ENCODE peak calls at places on chromosomes 5 and 9, in nine cellular contexts. U is WERI-Rb-1, O is pancreas, J is fibroblast of mammary gland, R is AG09309, V is kidney epithelial cell, K is fibroblast of lung, W is GM06990, D is brain microvascular endothelial cell. X is an unnamed sample.

GRCh38 chr5:38600334-38601045 is 44.0 kb upstream of the LIFR start:
- DNase-seq in D (no peak), J (peak; percentile 71), K (peak; percentile 72), U (no peak), W (no peak), R (no peak), O (no peak), V (no peak), X (no peak)

GRCh38 chr9:115106642-115107041 is 11.3 kb downstream of the TNC start:
- DNase-seq in J (peak; percentile 65), K (peak; percentile 36), U (no peak), W (no peak), V (no peak), R (no peak), D (no peak), O (no peak), X (no peak)

GRCh38 chr9:13804532-13804931 is 509.4 kb downstream of the NFIB start:
- DNase-seq in K (no peak), D (peak; percentile 42), W (no peak), V (peak; percentile 54), J (peak; percentile 24), U (no peak), O (no peak), R (no peak), X (no peak)

GRCh38 chr5:168311061-168311566 is 19.7 kb downstream of the WWC1 start:
- DNase-seq in V (no peak), R (no peak), O (no peak), K (no peak), D (no peak), J (no peak), U (peak; percentile 49), W (no peak), X (no peak)

GRCh38 chr5:149584106-149584505 is 2.8 kb downstream of the ARHGEF37 start:
- DNase-seq in J (no peak), K (peak; percentile 8), D (no peak), O (no peak), U (no peak), R (no peak), V (no peak), W (no peak), X (no peak)

GRCh38 chr9:15873573-15874177 is 320.8 kb downstream of the CCDC171 start:
- DNase-seq in D (peak; percentile 16), J (peak; percentile 87), U (no peak), R (no peak), V (peak; percentile 16), W (peak; percentile 6), O (no peak), K (peak; percentile 84), X (no peak)

GRCh38 chr5:81242906-81243436 is 9.8 kb downstream of the CKMT2 start:
- DNase-seq in O (no peak), D (no peak), W (no peak), V (no peak), U (no peak), R (no peak), K (no peak), J (no peak), X (no peak)

GRCh38 chr5:68333649-68334549 is 118.3 kb downstream of the PIK3R1 start:
- DNase-seq in K (peak; percentile 91), J (peak; percentile 99), D (peak; percentile 72), W (no peak), O (no peak), U (no peak), R (peak; percentile 73), V (peak; percentile 76), X (no peak)

GRCh38 chr9:134358968-134359319 is 32.7 kb downstream of the RXRA start:
- DNase-seq in O (no peak), R (no peak), K (no peak), U (no peak), D (no peak), J (no peak), W (no peak), V (no peak), X (no peak)

GRCh38 chr9:131080589-131080988 is 15.7 kb upstream of the AIF1L start:
- DNase-seq in O (no peak), K (no peak), V (no peak), R (no peak), U (no peak), J (no peak), D (no peak), W (no peak), X (no peak)

GRCh38 chr9:87687207-87687606 is 38.7 kb upstream of the CTSL start:
- DNase-seq in K (no peak), W (no peak), U (no peak), O (no peak), V (no peak), D (no peak), R (no peak), J (no peak), X (no peak)

GRCh38 chr9:87686520-87687090 is 39.3 kb upstream of the CTSL start:
- DNase-seq in J (no peak), R (no peak), O (no peak), U (no peak), D (no peak), V (no peak), W (no peak), K (no peak), X (no peak)

GRCh38 chr9:87684627-87685204 is 41.2 kb upstream of the CTSL start:
- DNase-seq in J (peak; percentile 54), O (peak; percentile 57), U (peak; percentile 47), R (no peak), W (no peak), V (no peak), D (peak; percentile 4), K (peak; percentile 46), X (no peak)

GRCh38 chr9:87685431-87685830 is 40.5 kb upstream of the CTSL start:
- DNase-seq in O (no peak), J (peak; percentile 35), K (peak; percentile 52), R (no peak), W (no peak), U (no peak), D (peak; percentile 31), V (no peak), X (no peak)

DNA sequence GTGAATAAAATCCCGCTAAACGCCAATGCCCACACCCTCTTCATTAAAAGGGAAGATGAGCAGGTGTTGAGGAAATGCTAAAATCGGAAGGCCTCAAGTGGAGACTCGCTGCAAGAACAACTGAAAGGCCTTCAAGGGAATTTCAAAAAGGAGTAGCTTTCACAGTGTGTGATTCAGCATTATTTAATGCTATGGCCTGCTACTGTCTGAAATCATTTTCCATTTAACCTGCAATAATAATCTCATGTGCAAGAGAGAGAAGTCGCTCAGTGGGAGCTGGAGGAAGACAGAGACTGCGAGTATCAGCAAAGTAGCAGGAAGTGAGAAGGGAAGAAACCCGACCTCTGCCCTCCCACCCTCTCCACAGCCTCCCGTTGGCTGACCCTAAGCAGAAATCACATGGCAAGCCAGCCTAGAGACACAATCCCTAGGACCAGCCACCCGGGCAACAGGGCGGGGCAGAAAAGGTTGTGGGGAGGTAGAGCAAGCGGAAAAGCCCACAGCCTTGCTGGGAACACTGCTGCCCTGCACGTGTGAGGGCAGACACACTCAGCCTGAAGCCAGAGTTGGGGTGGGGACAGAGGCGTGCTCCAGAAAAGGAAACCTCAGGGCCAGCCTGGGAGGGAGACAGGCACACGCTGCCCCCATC is 39.9 kb upstream of the CTSL start:
- DNase-seq in K (peak; percentile 39), O (no peak), W (no peak), R (no peak), V (no peak), D (peak; percentile 5), J (peak; percentile 14), U (no peak), X (no peak)
- TF ChIP-seq CTCF in K (no peak), O (no peak), W (no peak), R (no peak), V (no peak), D (peak; percentile 23), J (no peak), U (no peak), X (no peak)

GRCh38 chr9:2727966-2728613 is 10.8 kb downstream of the KCNV2 start:
- DNase-seq in K (peak; percentile 80), O (no peak), U (peak; percentile 47), V (no peak), J (peak; percentile 78), R (no peak), D (peak; percentile 68), W (peak; percentile 29), X (no peak)
- TF ChIP-seq CTCF in K (peak; percentile 76), O (peak; percentile 30), U (peak; percentile 80), V (peak; percentile 70), J (peak; percentile 91), R (peak; percentile 75), D (peak; percentile 86), W (peak; percentile 83), X (peak; percentile 62)

GRCh38 chr5:123097871-123098735 is 9.1 kb downstream of the PRDM6 start:
- DNase-seq in U (no peak), W (no peak), J (no peak), K (no peak), O (no peak), V (no peak), R (no peak), D (no peak), X (no peak)

GRCh38 chr5:123098767-123099513 is 9.9 kb downstream of the PRDM6 start:
- DNase-seq in D (no peak), O (no peak), W (no peak), K (peak; percentile 77), V (no peak), R (no peak), U (no peak), J (peak; percentile 48), X (no peak)

GRCh38 chr5:123097483-123097870 is 8.4 kb downstream of the PRDM6 start:
- DNase-seq in W (no peak), R (no peak), D (no peak), V (no peak), J (no peak), O (no peak), U (no peak), K (peak; percentile 30), X (no peak)

GRCh38 chr5:123095694-123096120 is 6.7 kb downstream of the PRDM6 start:
- DNase-seq in R (no peak), D (no peak), O (no peak), V (no peak), K (peak; percentile 35), U (no peak), J (no peak), W (no peak), X (no peak)

GRCh38 chr5:123099514-123100151 is 10.6 kb downstream of the PRDM6 start:
- DNase-seq in R (no peak), W (no peak), D (no peak), O (no peak), K (no peak), J (no peak), U (peak; percentile 57), V (no peak), X (no peak)
- TF ChIP-seq CTCF in R (no peak), W (no peak), D (peak; percentile 4), O (no peak), K (no peak), J (no peak), U (peak; percentile 61), V (peak; percentile 1), X (peak; percentile 21)

DNA sequence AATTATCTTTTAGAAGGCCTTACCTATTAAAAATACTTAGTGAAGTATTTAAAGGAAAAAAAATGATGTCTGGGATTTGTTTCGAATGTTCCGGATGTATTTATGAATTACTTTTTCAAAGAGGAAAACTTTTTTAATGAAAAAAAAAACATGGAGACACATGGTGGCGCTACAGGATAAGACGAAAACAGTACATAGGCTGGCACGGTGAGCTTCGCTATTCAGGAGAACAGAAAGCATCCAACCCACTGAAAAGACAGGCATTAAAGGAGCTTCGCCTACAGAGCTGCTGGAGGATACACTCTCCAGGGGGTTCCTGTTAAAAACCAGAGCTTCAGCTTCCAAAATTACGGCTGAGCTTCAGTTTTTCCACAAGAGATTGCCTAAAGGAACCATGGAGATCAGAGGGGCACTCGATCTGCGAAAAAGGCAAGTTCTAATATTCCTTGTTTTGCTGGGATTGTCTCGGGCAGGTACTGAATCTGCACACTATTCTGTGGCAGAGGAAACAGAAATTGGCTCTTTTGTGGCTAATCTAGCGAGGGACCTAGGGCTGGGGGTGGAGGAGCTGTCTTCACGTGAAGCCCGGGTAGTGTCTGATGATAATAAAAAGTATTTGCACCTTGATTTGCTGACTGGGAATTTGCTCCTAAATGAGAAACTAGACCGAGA is at the start of gene PCDHB14:
- DNase-seq in R (peak; percentile 16), K (peak; percentile 21), O (no peak), D (no peak), U (peak; percentile 47), W (no peak), J (peak; percentile 22), V (no peak), X (no peak)
- TF ChIP-seq CTCF in R (peak; percentile 41), K (no peak), O (no peak), D (no peak), U (peak; percentile 47), W (no peak), J (no peak), V (no peak), X (no peak)